ENCODE peak calls at places on chromosomes 16 and 17, in eight cellular contexts. M, R, B, N, X, L, D and G are unnamed samples.

GRCh38 chr16:84268661-84269060 is 26.0 kb upstream of the WFDC1 start:
- DNase-seq in M (no peak), R (no peak), B (no peak), N (no peak), X (no peak), L (no peak), D (no peak), G (no peak)

GRCh38 chr17:75267403-75268232 is 3.4 kb downstream of the MIF4GD start:
- DNase-seq in M (no peak), R (no peak), B (no peak), N (no peak), X (peak; percentile 73), L (no peak), D (no peak), G (no peak)

GRCh38 chr17:28216528-28216927 is 102.5 kb upstream of the TMEM97 start:
- DNase-seq in M (no peak), R (no peak), B (peak; percentile 31), N (peak; percentile 32), X (peak; percentile 10), L (no peak), D (no peak), G (no peak)

GRCh38 chr17:63998721-63999679 is 849 bp downstream of the PRR29 start:
- DNase-seq in M (peak; percentile 42), R (no peak), B (no peak), N (no peak), X (no peak), L (no peak), D (no peak), G (no peak)

GRCh38 chr16:20868890-20869289 is 31.3 kb downstream of the DCUN1D3 start:
- DNase-seq in M (no peak), R (no peak), B (peak; percentile 73), N (peak; percentile 83), X (no peak), L (peak; percentile 80), D (peak; percentile 92), G (no peak)

GRCh38 chr17:45149037-45149668 is 878 bp downstream of the HEXIM1 start:
- DNase-seq in M (peak; percentile 80), R (peak; percentile 78), B (peak; percentile 77), N (peak; percentile 88), X (peak; percentile 79), L (peak; percentile 84), D (peak; percentile 89), G (no peak)

GRCh38 chr17:21058098-21058893 is 15.5 kb upstream of the USP22 start:
- DNase-seq in M (no peak), R (no peak), B (peak; percentile 34), N (peak; percentile 39), X (no peak), L (no peak), D (no peak), G (no peak)

GRCh38 chr17:83203073-83203471 is 123.7 kb downstream of the METRNL start:
- DNase-seq in M (no peak), R (no peak), B (peak; percentile 99), N (peak; percentile 87), X (peak; percentile 68), L (peak; percentile 63), D (peak; percentile 50), G (no peak)

GRCh38 chr16:53482123-53482522 is 20.9 kb downstream of the AKTIP start:
- DNase-seq in M (no peak), R (no peak), B (peak; percentile 31), N (no peak), X (peak; percentile 92), L (no peak), D (no peak), G (no peak)

GRCh38 chr17:77107506-77108433 is 33.0 kb upstream of the SEC14L1 start:
- DNase-seq in M (peak; percentile 86), R (no peak), B (peak; percentile 66), N (no peak), X (no peak), L (no peak), D (no peak), G (no peak)

GRCh38 chr17:70767102-70767701 is 597.9 kb downstream of the KCNJ2 start:
- DNase-seq in M (no peak), R (peak; percentile 21), B (peak; percentile 47), N (peak; percentile 48), X (no peak), L (no peak), D (no peak), G (no peak)

GRCh38 chr17:6072157-6072556 is 2.0 kb downstream of the WSCD1 start:
- DNase-seq in M (no peak), R (no peak), B (peak; percentile 22), N (no peak), X (no peak), L (no peak), D (no peak), G (no peak)

GRCh38 chr16:2039286-2040030 is 8.2 kb downstream of the NTHL1 start:
- DNase-seq in M (no peak), R (no peak), B (peak; percentile 96), N (no peak), X (peak; percentile 42), L (peak; percentile 69), D (peak; percentile 88), G (no peak)

GRCh38 chr17:75517277-75517865 is 1.0 kb downstream of the TSEN54 start:
- DNase-seq in M (peak; percentile 33), R (no peak), B (no peak), N (no peak), X (no peak), L (no peak), D (no peak), G (no peak)

GRCh38 chr17:27543958-27544349 is 87.0 kb upstream of the LGALS9 start:
- DNase-seq in M (no peak), R (no peak), B (no peak), N (no peak), X (no peak), L (no peak), D (no peak), G (no peak)

GRCh38 chr16:74271879-74272278 is 24.7 kb upstream of the PSMD7 start:
- DNase-seq in M (no peak), R (no peak), B (no peak), N (no peak), X (no peak), L (no peak), D (no peak), G (no peak)

GRCh38 chr16:75254359-75254837 is 3.0 kb upstream of the BCAR1 start:
- DNase-seq in M (no peak), R (no peak), B (peak; percentile 98), N (peak; percentile 88), X (no peak), L (peak; percentile 52), D (peak; percentile 18), G (no peak)

GRCh38 chr17:50196826-50197225 is 4.6 kb downstream of the COL1A1 start:
- DNase-seq in M (no peak), R (no peak), B (peak; percentile 90), N (peak; percentile 54), X (no peak), L (no peak), D (no peak), G (no peak)

GRCh38 chr16:69513180-69513966 is 52.4 kb upstream of the NFAT5 start:
- DNase-seq in M (no peak), R (no peak), B (peak; percentile 93), N (peak; percentile 45), X (no peak), L (no peak), D (no peak), G (no peak)

GRCh38 chr17:28347261-28347891 is 10.0 kb downstream of the POLDIP2 start:
- DNase-seq in M (no peak), R (no peak), B (peak; percentile 94), N (peak; percentile 91), X (no peak), L (no peak), D (no peak), G (no peak)

GRCh38 chr17:79483122-79483521 is 127.7 kb downstream of the RBFOX3 start:
- DNase-seq in M (no peak), R (no peak), B (no peak), N (no peak), X (no peak), L (no peak), D (no peak), G (no peak)

GRCh38 chr17:8140058-8140412 is 12.2 kb downstream of the PER1 start:
- DNase-seq in M (no peak), R (no peak), B (no peak), N (no peak), X (no peak), L (no peak), D (no peak), G (no peak)

GRCh38 chr16:71214771-71215381 is 15.6 kb downstream of the HYDIN start:
- DNase-seq in M (no peak), R (no peak), B (no peak), N (peak; percentile 20), X (no peak), L (no peak), D (no peak), G (no peak)
- TF ChIP-seq CTCF in M (no peak), R (peak; percentile 22), B (peak; percentile 1), N (peak; percentile 20), X (no peak), L (no peak), D (peak; percentile 11), G (peak; percentile 28)

DNA sequence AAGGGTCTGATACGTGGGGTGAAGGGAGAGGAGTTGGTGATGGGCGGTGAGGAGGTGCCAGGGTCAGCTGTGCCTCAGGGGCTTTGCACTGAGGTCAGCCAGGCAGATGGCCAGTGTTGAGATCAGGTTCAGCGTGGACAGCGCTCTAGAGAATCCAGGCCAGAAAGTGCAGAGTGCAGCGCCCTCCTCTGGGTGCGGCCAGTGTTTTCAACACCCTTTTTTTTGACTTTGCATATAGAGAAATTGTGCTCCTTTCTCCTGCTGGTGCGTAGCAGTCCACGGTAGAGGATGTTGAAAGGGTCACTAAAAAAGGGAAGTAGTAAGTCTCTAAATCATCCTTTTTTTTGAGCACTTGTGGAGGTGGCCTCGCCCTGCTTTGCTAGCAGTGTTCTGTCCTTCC is 53.9 kb downstream of the BANP start:
- DNase-seq in M (no peak), R (no peak), B (no peak), N (no peak), X (peak; percentile 41), L (no peak), D (no peak), G (no peak)
- TF ChIP-seq CTCF in M (no peak), R (peak; percentile 45), B (peak; percentile 13), N (no peak), X (peak; percentile 6), L (no peak), D (peak; percentile 12), G (no peak)

GRCh38 chr17:61425682-61426481 is 26.2 kb downstream of the TBX2 start:
- DNase-seq in M (no peak), R (no peak), B (no peak), N (peak; percentile 40), X (no peak), L (no peak), D (no peak), G (no peak)
- TF ChIP-seq CTCF in M (no peak), R (no peak), B (no peak), N (no peak), X (no peak), L (no peak), D (no peak), G (no peak)

DNA sequence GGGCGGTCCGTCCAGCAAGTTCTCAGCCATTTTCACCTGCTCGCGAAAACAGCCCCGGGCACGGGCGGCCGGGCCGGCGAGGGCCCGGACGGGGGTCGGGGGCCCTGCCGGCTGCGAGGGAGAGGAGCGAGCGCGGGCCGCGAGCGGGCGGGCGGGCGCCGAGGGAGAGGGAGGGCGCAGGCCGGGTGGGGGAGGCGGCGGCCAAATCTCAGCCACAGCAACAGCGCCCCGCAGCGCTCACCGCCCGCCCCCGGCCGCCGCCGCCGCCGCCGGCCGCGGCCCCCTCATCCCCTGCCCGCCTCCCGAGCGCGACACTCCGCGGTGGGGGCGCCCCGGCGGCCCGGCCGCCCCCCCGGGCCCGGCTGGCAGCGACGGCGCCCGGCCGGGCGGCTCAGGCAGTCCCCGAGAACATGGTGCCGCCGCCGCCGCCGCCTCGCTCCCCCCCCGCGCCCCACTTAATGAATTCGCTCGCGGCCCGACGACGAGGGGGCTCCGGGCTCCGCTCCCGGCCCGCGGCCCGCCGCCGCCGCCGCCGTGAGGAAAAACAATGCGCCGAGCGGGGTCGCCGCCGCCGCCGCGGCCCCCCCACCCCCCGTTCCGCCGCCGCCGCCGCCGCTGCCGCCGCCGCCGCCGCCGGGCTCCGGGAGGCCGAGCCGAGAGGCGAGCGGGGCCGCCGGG is 487 bp downstream of the CREBBP start:
- DNase-seq in M (peak; percentile 76), R (peak; percentile 41), B (peak; percentile 53), N (peak; percentile 59), X (peak; percentile 52), L (peak; percentile 72), D (peak; percentile 84), G (no peak)
- TF ChIP-seq CTCF in M (no peak), R (no peak), B (peak; percentile 16), N (peak; percentile 33), X (no peak), L (peak; percentile 5), D (peak; percentile 54), G (peak; percentile 25)